ENCODE peak calls at places on chromosomes 12 and 14, in nine cellular contexts. One of them, this sample, is unnamed.

GRCh38 chr14:105073720-105074600 is 8.7 kb upstream of the GPR132 start:
- DNase-seq in fibroblast of lung: no peak
- DNase-seq in GM19239: no peak
- DNase-seq in NCI-H1436: no peak
- DNase-seq in pons: no peak
- DNase-seq in activated B cell treated with CpG ODN at 0.5 μM for 24 hours: no peak
- DNase-seq in putamen: no peak
- DNase-seq in omental fat pad: no peak
- DNase-seq in glutamatergic neuron: no peak
- DNase-seq in this sample: no peak

GRCh38 chr14:91223028-91223783 is 21.3 kb downstream of the GPR68 start:
- DNase-seq in putamen: no peak
- DNase-seq in omental fat pad: no peak
- DNase-seq in activated B cell treated with CpG ODN at 0.5 μM for 24 hours: no peak
- DNase-seq in fibroblast of lung: no peak
- DNase-seq in GM19239: no peak
- DNase-seq in pons: no peak
- DNase-seq in glutamatergic neuron: no peak
- DNase-seq in NCI-H1436: no peak
- DNase-seq in this sample: no peak

GRCh38 chr12:89779090-89779489 is 70.5 kb upstream of the ATP2B1 start:
- DNase-seq in omental fat pad: no peak
- DNase-seq in fibroblast of lung: no peak
- DNase-seq in putamen: no peak
- DNase-seq in NCI-H1436: no peak
- DNase-seq in GM19239: no peak
- DNase-seq in glutamatergic neuron: no peak
- DNase-seq in activated B cell treated with CpG ODN at 0.5 μM for 24 hours: no peak
- DNase-seq in pons: no peak
- DNase-seq in this sample: no peak

GRCh38 chr12:68231229-68231628 is 5.6 kb upstream of the IL26 start:
- DNase-seq in glutamatergic neuron: no peak
- DNase-seq in activated B cell treated with CpG ODN at 0.5 μM for 24 hours: no peak
- DNase-seq in GM19239: no peak
- DNase-seq in NCI-H1436: no peak
- DNase-seq in putamen: no peak
- DNase-seq in fibroblast of lung: no peak
- DNase-seq in pons: no peak
- DNase-seq in omental fat pad: no peak
- DNase-seq in this sample: no peak

GRCh38 chr14:103880334-103880985 is 33.1 kb upstream of the PPP1R13B start:
- DNase-seq in glutamatergic neuron: no peak
- DNase-seq in activated B cell treated with CpG ODN at 0.5 μM for 24 hours: no peak
- DNase-seq in NCI-H1436: no peak
- DNase-seq in fibroblast of lung: peak; percentile 85
- DNase-seq in putamen: no peak
- DNase-seq in pons: peak; percentile 43
- DNase-seq in GM19239: no peak
- DNase-seq in omental fat pad: peak; percentile 50
- DNase-seq in this sample: no peak

GRCh38 chr14:58533417-58533816 is 104.3 kb upstream of the DACT1 start:
- DNase-seq in NCI-H1436: no peak
- DNase-seq in fibroblast of lung: peak; percentile 12
- DNase-seq in activated B cell treated with CpG ODN at 0.5 μM for 24 hours: no peak
- DNase-seq in glutamatergic neuron: peak; percentile 17
- DNase-seq in pons: peak; percentile 98
- DNase-seq in GM19239: no peak
- DNase-seq in putamen: peak; percentile 82
- DNase-seq in omental fat pad: no peak
- DNase-seq in this sample: peak; percentile 28

GRCh38 chr14:89644641-89645040 is 227.6 kb upstream of the FOXN3 start:
- DNase-seq in glutamatergic neuron: no peak
- DNase-seq in fibroblast of lung: no peak
- DNase-seq in pons: no peak
- DNase-seq in NCI-H1436: no peak
- DNase-seq in omental fat pad: no peak
- DNase-seq in GM19239: no peak
- DNase-seq in activated B cell treated with CpG ODN at 0.5 μM for 24 hours: no peak
- DNase-seq in putamen: no peak
- DNase-seq in this sample: no peak

GRCh38 chr12:14540801-14541462 is 26.8 kb downstream of the PLBD1 start:
- DNase-seq in activated B cell treated with CpG ODN at 0.5 μM for 24 hours: no peak
- DNase-seq in glutamatergic neuron: no peak
- DNase-seq in GM19239: no peak
- DNase-seq in NCI-H1436: no peak
- DNase-seq in omental fat pad: no peak
- DNase-seq in pons: no peak
- DNase-seq in fibroblast of lung: no peak
- DNase-seq in putamen: no peak
- DNase-seq in this sample: no peak

This sample was measured in endothelial cell.